ENCODE peak calls at places on chromosomes 2 and 18, in nine cellular contexts. A is germinal center, N is left cardiac atrium, E is putamen, Z is OCI-LY7, J is cerebellar cortex, L is psoas muscle, D is dorsolateral prefrontal cortex, X is suprapubic skin. V is an unnamed sample.

GRCh38 chr2:109376115-109376514 is 237.7 kb downstream of the SEPTIN10 start:
- DNase-seq in E (no peak), Z (no peak), N (no peak), A (no peak), L (peak; percentile 26), X (peak; percentile 43), J (no peak), D (peak; percentile 41), V (no peak)

GRCh38 chr2:8550481-8550880 is 131.4 kb upstream of the ID2 start:
- DNase-seq in N (no peak), L (peak; percentile 13), Z (no peak), A (no peak), X (peak; percentile 53), E (no peak), J (no peak), D (no peak), V (no peak)

GRCh38 chr2:26412091-26412673 is 10.5 kb downstream of the DRC1 start:
- DNase-seq in A (no peak), L (no peak), D (no peak), X (no peak), J (no peak), E (no peak), Z (no peak), N (no peak), V (no peak)

GRCh38 chr2:41954304-41955291 is 93.2 kb upstream of the PKDCC start:
- DNase-seq in A (no peak), N (no peak), Z (no peak), E (no peak), X (no peak), L (no peak), J (peak; percentile 75), D (no peak), V (no peak)

GRCh38 chr2:234483568-234484251 is 13.2 kb downstream of the ARL4C start:
- DNase-seq in J (peak; percentile 14), A (peak; percentile 51), D (no peak), N (no peak), L (no peak), Z (peak; percentile 95), X (no peak), E (no peak), V (no peak)

GRCh38 chr2:19228720-19229119 is 129.7 kb downstream of the OSR1 start:
- DNase-seq in L (no peak), N (no peak), E (no peak), J (no peak), Z (no peak), X (no peak), D (no peak), A (no peak), V (no peak)

GRCh38 chr18:57004366-57005121 is 142.3 kb upstream of the BOD1L2 start:
- DNase-seq in N (no peak), D (no peak), L (no peak), E (peak; percentile 56), Z (no peak), A (no peak), X (no peak), J (no peak), V (no peak)

GRCh38 chr2:24342110-24342910 is 18.0 kb downstream of the ITSN2 start:
- DNase-seq in L (no peak), D (no peak), A (no peak), N (no peak), Z (peak; percentile 23), E (no peak), X (no peak), J (no peak), V (no peak)

GRCh38 chr2:167342769-167343168 is 454.5 kb downstream of the XIRP2 start:
- DNase-seq in D (no peak), X (no peak), N (no peak), Z (no peak), A (no peak), L (no peak), J (peak; percentile 16), E (no peak), V (no peak)

GRCh38 chr2:169107645-169108044 is 38.3 kb downstream of the DHRS9 start:
- DNase-seq in E (no peak), A (no peak), L (no peak), J (no peak), N (no peak), Z (peak; percentile 62), D (no peak), X (no peak), V (no peak)

GRCh38 chr2:12702661-12703121 is 14.0 kb upstream of the TRIB2 start:
- DNase-seq in J (peak; percentile 17), L (no peak), D (no peak), A (no peak), X (no peak), Z (no peak), E (no peak), N (no peak), V (no peak)

GRCh38 chr2:164737612-164738081 is 104.0 kb downstream of the COBLL1 start:
- DNase-seq in L (peak; percentile 55), A (peak; percentile 70), N (peak; percentile 50), X (peak; percentile 70), E (peak; percentile 41), J (peak; percentile 45), D (no peak), Z (peak; percentile 73), V (no peak)